ENCODE peak calls at places on chromosomes 5 and 9, in four cellular contexts. S is T-helper 17 cell, W is OCI-LY7, R is left ventricle myocardium superior. M is an unnamed sample.

GRCh38 chr5:60023255-60023654 is 129.7 kb upstream of the PDE4D start:
- DNase-seq in W (no peak), S (no peak), R (no peak), M (no peak)

GRCh38 chr9:3768698-3769458 is 243.1 kb upstream of the RFX3 start:
- DNase-seq in R (no peak), S (no peak), W (no peak), M (no peak)

GRCh38 chr5:168295574-168296201 is 4.2 kb downstream of the WWC1 start:
- DNase-seq in W (no peak), R (no peak), S (no peak), M (peak; percentile 81)

GRCh38 chr9:16344343-16344742 is 526.1 kb downstream of the BNC2 start:
- DNase-seq in R (no peak), S (no peak), W (no peak), M (no peak)

GRCh38 chr9:94867842-94868312 is 141.4 kb downstream of the AOPEP start:
- DNase-seq in S (no peak), W (no peak), R (no peak), M (no peak)

GRCh38 chr5:154092356-154092755 is 53.6 kb downstream of the MFAP3 start:
- DNase-seq in R (no peak), S (no peak), W (no peak), M (no peak)

GRCh38 chr9:105309531-105309931 is 65.1 kb downstream of the SLC44A1 start:
- DNase-seq in R (no peak), S (no peak), W (no peak), M (no peak)

GRCh38 chr9:4221936-4222335 is 77.9 kb downstream of the GLIS3 start:
- DNase-seq in W (no peak), S (no peak), R (no peak), M (no peak)

GRCh38 chr9:4272141-4272540 is 27.7 kb downstream of the GLIS3 start:
- DNase-seq in S (no peak), R (no peak), W (no peak), M (no peak)

GRCh38 chr5:95713960-95714710 is 17.0 kb upstream of the RHOBTB3 start:
- DNase-seq in W (no peak), R (no peak), S (no peak), M (no peak)

GRCh38 chr5:176716320-176716719 is 69.0 kb downstream of the TSPAN17 start:
- DNase-seq in S (no peak), R (no peak), W (no peak), M (no peak)

GRCh38 chr5:150448353-150448752 is 1.2 kb downstream of the RPS14 start:
- DNase-seq in W (peak; percentile 28), R (no peak), S (no peak), M (no peak)

GRCh38 chr5:131999471-131999931 is 12.0 kb downstream of the ACSL6 start:
- DNase-seq in R (no peak), S (no peak), W (no peak), M (no peak)

GRCh38 chr5:140883373-140883772 is 1.4 kb downstream of the PCDHA13 start:
- DNase-seq in R (no peak), W (no peak), S (no peak), M (no peak)

GRCh38 chr9:116191757-116192415 is 38.3 kb downstream of the PAPPA start:
- DNase-seq in R (no peak), S (no peak), W (no peak), M (no peak)

M was measured in breast epithelium.